ENCODE peak calls at places on chromosomes 16 and 17, in nine cellular contexts. Y is NT2/D1; G is heart right ventricle; I is ascending aorta; F is OCI-LY7; E is CD4-positive, alpha-beta memory T cell; O is small intestine; Z is right cardiac atrium; H is Panc1. L is an unnamed sample. For H3K4me1, the result is how much of the 10 kb centered on the place peaks cover.

GRCh38 chr17:68422821-68423220 is 34.5 kb downstream of the WIPI1 start:
- DNase-seq in Y (no peak), G (no peak), I (no peak), F (no peak), E (no peak), O (no peak), Z (no peak), H (no peak), L (no peak)

GRCh38 chr17:67673006-67673405 is 44.7 kb upstream of the NOL11 start:
- DNase-seq in Y (no peak), G (no peak), I (no peak), F (no peak), E (no peak), O (no peak), Z (no peak), H (no peak), L (no peak)

GRCh38 chr16:67311607-67312449 is 14.7 kb downstream of the KCTD19 start:
- DNase-seq in Y (no peak), G (peak), I (no peak), F (no peak), E (no peak), O (no peak), Z (peak), H (peak), L (no peak)

GRCh38 chr16:75927824-75928223 is 201.5 kb upstream of the CPHXL start:
- DNase-seq in Y (peak), G (no peak), I (no peak), F (no peak), E (no peak), O (no peak), Z (no peak), H (no peak), L (no peak)

GRCh38 chr17:70225272-70225671 is 55.9 kb downstream of the KCNJ2 start:
- DNase-seq in Y (no peak), G (no peak), I (no peak), F (no peak), E (no peak), O (no peak), Z (no peak), H (no peak), L (no peak)

GRCh38 chr16:74931445-74931844 is 53.5 kb downstream of the WDR59 start:
- DNase-seq in Y (no peak), G (no peak), I (no peak), F (no peak), E (no peak), O (no peak), Z (no peak), H (no peak), L (no peak)

GRCh38 chr17:28701987-28702751 is 9.5 kb downstream of the PROCA1 start:
- DNase-seq in Y (no peak), G (no peak), I (no peak), F (no peak), E (no peak), O (no peak), Z (no peak), H (no peak), L (no peak)

GRCh38 chr17:41520821-41521521 is 2.3 kb upstream of the KRT15 start:
- DNase-seq in Y (no peak), G (no peak), I (no peak), F (no peak), E (no peak), O (peak), Z (no peak), H (no peak), L (no peak)

GRCh38 chr17:26963163-26963503 is 330.8 kb upstream of the WSB1 start:
- DNase-seq in Y (no peak), G (no peak), I (no peak), F (no peak), E (no peak), O (no peak), Z (no peak), H (no peak), L (no peak)

GRCh38 chr17:50909765-50910661 is 43.9 kb upstream of the TOB1 start:
- DNase-seq in Y (no peak), G (no peak), I (no peak), F (no peak), E (peak), O (peak), Z (no peak), H (no peak), L (peak)

GRCh38 chr17:10357768-10358167 is 15.0 kb downstream of the MYH13 start:
- DNase-seq in Y (peak), G (no peak), I (no peak), F (peak), E (no peak), O (no peak), Z (peak), H (no peak), L (no peak)

GRCh38 chr17:42227849-42228696 is 33.8 kb upstream of the GHDC start:
- DNase-seq in Y (no peak), G (no peak), I (no peak), F (no peak), E (no peak), O (no peak), Z (no peak), H (no peak), L (no peak)

GRCh38 chr16:49918257-49918656 is 62.3 kb upstream of the ZNF423 start:
- DNase-seq in Y (no peak), G (no peak), I (no peak), F (no peak), E (no peak), O (no peak), Z (no peak), H (no peak), L (no peak)

GRCh38 chr16:57146735-57147134 is 39.1 kb downstream of the PSME3IP1 start:
- DNase-seq in Y (no peak), G (no peak), I (no peak), F (no peak), E (no peak), O (no peak), Z (peak), H (no peak), L (no peak)

GRCh38 chr17:14308965-14309879 is 8.3 kb downstream of the HS3ST3B1 start:
- DNase-seq in Y (no peak), G (peak), I (peak), F (no peak), E (peak), O (peak), Z (peak), H (no peak), L (peak)

GRCh38 chr17:70609566-70609965 is 440.2 kb downstream of the KCNJ2 start:
- DNase-seq in Y (no peak), G (no peak), I (no peak), F (no peak), E (no peak), O (no peak), Z (no peak), H (no peak), L (no peak)

GRCh38 chr17:80872999-80873951 is 118.4 kb upstream of the CHMP6 start:
- DNase-seq in Y (peak), G (no peak), I (no peak), F (no peak), E (no peak), O (no peak), Z (peak), H (no peak), L (no peak)

GRCh38 chr16:67291461-67291860 is 12.1 kb downstream of the PLEKHG4 start:
- DNase-seq in Y (no peak), G (no peak), I (no peak), F (no peak), E (no peak), O (no peak), Z (no peak), H (no peak), L (no peak)

GRCh38 chr16:64780445-64780844 is 341.4 kb downstream of the CDH11 start:
- DNase-seq in Y (no peak), G (no peak), I (no peak), F (no peak), E (no peak), O (no peak), Z (no peak), H (no peak), L (no peak)

GRCh38 chr16:59021751-59022150 is 287.6 kb upstream of the GOT2 start:
- DNase-seq in Y (no peak), G (no peak), I (no peak), F (no peak), E (no peak), O (no peak), Z (no peak), H (no peak), L (no peak)

GRCh38 chr16:16162591-16162990 is 60.7 kb downstream of the ABCC6 start:
- DNase-seq in Y (no peak), G (no peak), I (no peak), F (peak), E (no peak), O (no peak), Z (no peak), H (no peak), L (no peak)

GRCh38 chr17:21843318-21843865 is 151.1 kb downstream of the KCNJ18 start:
- DNase-seq in Y (no peak), G (no peak), I (no peak), F (no peak), E (no peak), O (no peak), Z (no peak), H (no peak), L (no peak)
- H3K4me3 ChIP-seq in Y (peak), G (no peak), I (no peak), F (no peak), E (no peak), O (no peak), Z (peak), H (no peak), L (no peak)

GRCh38 chr17:40456396-40456951 is 13.2 kb downstream of the IGFBP4 start:
- DNase-seq in Y (no peak), G (no peak), I (no peak), F (no peak), E (no peak), O (no peak), Z (peak), H (no peak), L (no peak)
- H3K4me1 ChIP-seq in Y (under half), G (half or more), I (under half), F (under half), E (under half), O (under half), Z (under half), H (under half), L (under half)

DNA sequence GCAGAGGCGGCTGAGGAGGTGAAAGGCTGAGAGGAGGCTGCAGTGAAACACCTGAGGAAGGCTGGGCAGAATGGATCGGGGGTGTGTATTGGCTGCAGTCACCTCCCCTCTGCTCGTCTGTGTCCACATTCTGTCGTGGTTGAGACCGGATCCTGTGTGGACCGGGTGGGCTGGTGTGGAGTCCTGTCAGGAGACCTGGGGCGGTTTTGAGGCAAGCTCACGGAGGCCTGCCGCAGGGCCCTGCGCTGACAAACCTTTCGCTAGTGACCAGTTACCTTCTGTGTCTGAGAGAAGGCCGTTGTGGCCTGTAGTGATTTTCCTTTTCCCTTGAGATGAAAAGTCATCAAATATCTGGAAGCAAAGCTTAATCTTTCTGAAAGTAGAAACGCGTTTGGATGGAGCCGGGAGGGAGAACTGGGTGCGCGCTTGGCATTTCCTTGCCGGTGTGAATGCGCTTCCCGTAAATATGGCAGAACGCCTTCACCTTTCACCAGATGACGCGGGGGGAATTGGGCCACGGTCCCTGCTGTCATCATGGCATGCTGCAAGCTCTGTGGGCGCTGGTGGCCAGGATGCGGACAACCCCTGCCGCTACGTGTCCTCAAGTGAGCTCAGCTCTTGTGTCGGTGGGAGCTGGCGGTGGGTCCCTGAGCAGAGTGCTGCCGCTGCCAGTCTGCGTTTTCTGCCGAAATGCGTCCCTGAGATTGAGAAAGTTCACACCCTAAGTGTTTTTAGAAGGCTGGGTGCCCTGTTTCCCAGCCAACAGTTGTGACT is 6.2 kb downstream of the BANP start:
- DNase-seq in Y (no peak), G (no peak), I (no peak), F (no peak), E (no peak), O (no peak), Z (no peak), H (no peak), L (no peak)
- H3K4me3 ChIP-seq in Y (no peak), G (peak), I (no peak), F (no peak), E (peak), O (no peak), Z (no peak), H (no peak), L (no peak)

GRCh38 chr17:82021728-82022309 is 859 bp downstream of the CENPX start:
- DNase-seq in Y (no peak), G (no peak), I (no peak), F (peak), E (no peak), O (peak), Z (no peak), H (no peak), L (no peak)
- H3K4me1 ChIP-seq in Y (under half), G (under half), I (under half), F (under half), E (under half), O (under half), Z (under half), H (under half), L (under half)

GRCh38 chr17:48605409-48605864 is 651 bp upstream of the HOXB6 start:
- DNase-seq in Y (no peak), G (no peak), I (no peak), F (no peak), E (no peak), O (no peak), Z (no peak), H (no peak), L (no peak)

GRCh38 chr17:48605991-48606891 is 1.5 kb upstream of the HOXB6 start:
- DNase-seq in Y (no peak), G (no peak), I (no peak), F (no peak), E (no peak), O (no peak), Z (no peak), H (no peak), L (no peak)

GRCh38 chr17:48606892-48607241 is 2.1 kb upstream of the HOXB6 start:
- DNase-seq in Y (no peak), G (no peak), I (no peak), F (no peak), E (no peak), O (no peak), Z (no peak), H (no peak), L (no peak)

GRCh38 chr17:48603959-48604769 is 622 bp downstream of the HOXB6 start:
- DNase-seq in Y (no peak), G (no peak), I (no peak), F (no peak), E (no peak), O (no peak), Z (no peak), H (no peak), L (no peak)

GRCh38 chr17:48604770-48605329 is at the start of gene HOXB6:
- DNase-seq in Y (no peak), G (no peak), I (no peak), F (no peak), E (no peak), O (no peak), Z (no peak), H (no peak), L (no peak)
- H3K4me3 ChIP-seq in Y (no peak), G (no peak), I (peak), F (no peak), E (no peak), O (peak), Z (no peak), H (peak), L (no peak)

GRCh38 chr16:20566864-20567263 is 9.3 kb downstream of the ACSM2B start:
- DNase-seq in Y (no peak), G (no peak), I (no peak), F (no peak), E (no peak), O (no peak), Z (no peak), H (no peak), L (no peak)
- H3K4me1 ChIP-seq in Y (under half), G (under half), I (under half), F (under half), E (under half), O (under half), Z (under half), H (under half), L (under half)

GRCh38 chr16:12311887-12312286 is 335.4 kb downstream of the SNX29 start:
- DNase-seq in Y (no peak), G (no peak), I (no peak), F (peak), E (no peak), O (peak), Z (no peak), H (no peak), L (no peak)
- H3K4me3 ChIP-seq in Y (no peak), G (no peak), I (no peak), F (no peak), E (no peak), O (no peak), Z (no peak), H (no peak), L (no peak)

DNA sequence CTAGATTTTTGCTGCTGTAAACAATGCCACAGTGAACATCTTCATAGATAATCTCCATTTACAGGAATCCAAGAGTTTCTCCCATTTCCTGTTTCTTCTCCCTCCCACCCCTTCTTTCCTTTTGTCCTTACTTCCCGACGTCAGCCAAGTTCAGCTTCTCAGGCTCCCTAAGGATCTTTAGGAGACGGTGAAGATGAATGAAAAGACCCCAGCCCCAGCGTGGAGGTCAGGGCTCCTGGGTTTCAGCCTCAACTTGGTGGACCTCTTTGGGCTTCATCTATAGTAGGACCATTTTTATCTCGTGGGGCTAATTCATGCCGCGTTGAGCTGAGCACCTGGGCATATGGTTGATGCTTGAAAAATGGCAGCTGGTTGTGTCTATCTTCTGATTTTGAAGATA is 32.1 kb downstream of the CMIP start:
- DNase-seq in Y (no peak), G (no peak), I (no peak), F (no peak), E (no peak), O (no peak), Z (no peak), H (no peak), L (no peak)
- H3K4me1 ChIP-seq in Y (under half), G (half or more), I (under half), F (half or more), E (half or more), O (under half), Z (under half), H (under half), L (half or more)

GRCh38 chr16:84673203-84673535 is 24.9 kb downstream of the KLHL36 start:
- DNase-seq in Y (no peak), G (no peak), I (no peak), F (no peak), E (no peak), O (no peak), Z (no peak), H (no peak), L (no peak)
- H3K4me3 ChIP-seq in Y (no peak), G (no peak), I (no peak), F (no peak), E (no peak), O (no peak), Z (no peak), H (no peak), L (no peak)

L was measured in CD8-positive, alpha-beta memory T cell.